ENCODE peak calls at places on chromosomes 12 and 14, in six cellular contexts. One of them, this sample, is unnamed.

GRCh38 chr12:81005635-81006034 is 67.9 kb upstream of the LIN7A start:
- DNase-seq in sigmoid colon: no peak
- DNase-seq in K562: no peak
- DNase-seq in H1: no peak
- DNase-seq in HepG2: no peak
- DNase-seq in ovary: no peak
- DNase-seq in this sample: no peak

GRCh38 chr12:4203772-4204376 is 69.7 kb upstream of the CCND2 start:
- DNase-seq in ovary: no peak
- DNase-seq in K562: no peak
- DNase-seq in sigmoid colon: no peak
- DNase-seq in HepG2: no peak
- DNase-seq in H1: peak; percentile 38
- DNase-seq in this sample: no peak

GRCh38 chr14:77119852-77120251 is 21.7 kb downstream of the ZDHHC22 start:
- DNase-seq in ovary: no peak
- DNase-seq in HepG2: no peak
- DNase-seq in sigmoid colon: no peak
- DNase-seq in K562: no peak
- DNase-seq in H1: no peak
- DNase-seq in this sample: no peak

GRCh38 chr12:130655881-130656280 is 60.2 kb downstream of the RIMBP2 start:
- DNase-seq in sigmoid colon: no peak
- DNase-seq in HepG2: no peak
- DNase-seq in H1: no peak
- DNase-seq in K562: no peak
- DNase-seq in ovary: no peak
- DNase-seq in this sample: no peak

GRCh38 chr14:72045885-72046284 is 113.7 kb downstream of the RGS6 start:
- DNase-seq in ovary: no peak
- DNase-seq in H1: no peak
- DNase-seq in K562: no peak
- DNase-seq in sigmoid colon: no peak
- DNase-seq in HepG2: no peak
- DNase-seq in this sample: no peak

GRCh38 chr12:52496590-52497071 is 3.6 kb upstream of the KRT6A start:
- DNase-seq in ovary: no peak
- DNase-seq in HepG2: no peak
- DNase-seq in sigmoid colon: no peak
- DNase-seq in H1: no peak
- DNase-seq in K562: no peak
- DNase-seq in this sample: no peak

GRCh38 chr12:122130150-122130549 is 43.9 kb downstream of the IL31 start:
- DNase-seq in sigmoid colon: no peak
- DNase-seq in K562: no peak
- DNase-seq in HepG2: no peak
- DNase-seq in H1: no peak
- DNase-seq in ovary: no peak
- DNase-seq in this sample: no peak

GRCh38 chr14:89418452-89418851 is 1.4 kb upstream of the FOXN3 start:
- DNase-seq in ovary: no peak
- DNase-seq in H1: no peak
- DNase-seq in HepG2: no peak
- DNase-seq in sigmoid colon: peak; percentile 59
- DNase-seq in K562: no peak
- DNase-seq in this sample: no peak

GRCh38 chr14:74737753-74738325 is 24.9 kb downstream of the FCF1 start:
- DNase-seq in HepG2: no peak
- DNase-seq in K562: no peak
- DNase-seq in sigmoid colon: no peak
- DNase-seq in H1: no peak
- DNase-seq in ovary: no peak
- DNase-seq in this sample: no peak

GRCh38 chr14:101791919-101792572 is 30.5 kb downstream of the PPP2R5C start:
- DNase-seq in HepG2: no peak
- DNase-seq in H1: no peak
- DNase-seq in K562: no peak
- DNase-seq in sigmoid colon: no peak
- DNase-seq in ovary: no peak
- DNase-seq in this sample: no peak

GRCh38 chr12:110791589-110791988 is 48.9 kb upstream of the PPP1CC start:
- DNase-seq in K562: no peak
- DNase-seq in sigmoid colon: no peak
- DNase-seq in ovary: no peak
- DNase-seq in H1: no peak
- DNase-seq in HepG2: no peak
- DNase-seq in this sample: no peak
- TF ChIP-seq EP300 in K562: no peak
- TF ChIP-seq EP300 in sigmoid colon: no peak
- TF ChIP-seq EP300 in ovary: no peak
- TF ChIP-seq EP300 in H1: no peak
- TF ChIP-seq EP300 in HepG2: no peak
- TF ChIP-seq EP300 in this sample: no peak

DNA sequence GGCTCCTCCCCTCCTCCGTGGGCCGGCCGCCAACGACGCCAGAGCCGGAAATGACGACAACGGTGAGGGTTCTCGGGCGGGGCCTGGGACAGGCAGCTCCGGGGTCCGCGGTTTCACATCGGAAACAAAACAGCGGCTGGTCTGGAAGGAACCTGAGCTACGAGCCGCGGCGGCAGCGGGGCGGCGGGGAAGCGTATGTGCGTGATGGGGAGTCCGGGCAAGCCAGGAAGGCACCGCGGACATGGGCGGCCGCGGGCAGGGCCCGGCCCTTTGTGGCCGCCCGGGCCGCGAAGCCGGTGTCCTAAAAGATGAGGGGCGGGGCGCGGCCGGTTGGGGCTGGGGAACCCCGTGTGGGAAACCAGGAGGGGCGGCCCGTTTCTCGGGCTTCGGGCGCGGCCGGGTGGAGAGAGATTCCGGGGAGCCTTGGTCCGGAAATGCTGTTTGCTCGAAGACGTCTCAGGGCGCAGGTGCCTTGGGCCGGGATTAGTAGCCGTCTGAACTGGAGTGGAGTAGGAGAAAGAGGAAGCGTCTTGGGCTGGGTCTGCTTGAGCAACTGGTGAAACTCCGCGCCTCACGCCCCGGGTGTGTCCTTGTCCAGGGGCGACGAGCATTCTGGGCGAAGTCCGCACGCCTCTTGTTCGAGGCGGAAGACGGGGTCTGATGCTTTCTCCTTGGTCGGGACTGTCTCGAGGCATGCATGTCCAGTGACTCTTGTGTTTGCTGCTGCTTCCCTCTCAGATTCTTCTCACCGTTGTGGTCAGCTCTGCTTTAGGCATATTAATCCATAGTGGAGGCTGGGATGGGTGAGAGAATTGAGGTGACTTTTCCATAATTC is at the start of gene PSEN1:
- DNase-seq in H1: peak; percentile 69
- DNase-seq in sigmoid colon: peak; percentile 98
- DNase-seq in K562: peak; percentile 91
- DNase-seq in ovary: peak; percentile 98
- DNase-seq in HepG2: peak; percentile 84
- DNase-seq in this sample: peak; percentile 98
- TF ChIP-seq EP300 in H1: peak; percentile 35
- TF ChIP-seq EP300 in sigmoid colon: no peak
- TF ChIP-seq EP300 in K562: no peak
- TF ChIP-seq EP300 in ovary: no peak
- TF ChIP-seq EP300 in HepG2: no peak
- TF ChIP-seq EP300 in this sample: no peak

DNA sequence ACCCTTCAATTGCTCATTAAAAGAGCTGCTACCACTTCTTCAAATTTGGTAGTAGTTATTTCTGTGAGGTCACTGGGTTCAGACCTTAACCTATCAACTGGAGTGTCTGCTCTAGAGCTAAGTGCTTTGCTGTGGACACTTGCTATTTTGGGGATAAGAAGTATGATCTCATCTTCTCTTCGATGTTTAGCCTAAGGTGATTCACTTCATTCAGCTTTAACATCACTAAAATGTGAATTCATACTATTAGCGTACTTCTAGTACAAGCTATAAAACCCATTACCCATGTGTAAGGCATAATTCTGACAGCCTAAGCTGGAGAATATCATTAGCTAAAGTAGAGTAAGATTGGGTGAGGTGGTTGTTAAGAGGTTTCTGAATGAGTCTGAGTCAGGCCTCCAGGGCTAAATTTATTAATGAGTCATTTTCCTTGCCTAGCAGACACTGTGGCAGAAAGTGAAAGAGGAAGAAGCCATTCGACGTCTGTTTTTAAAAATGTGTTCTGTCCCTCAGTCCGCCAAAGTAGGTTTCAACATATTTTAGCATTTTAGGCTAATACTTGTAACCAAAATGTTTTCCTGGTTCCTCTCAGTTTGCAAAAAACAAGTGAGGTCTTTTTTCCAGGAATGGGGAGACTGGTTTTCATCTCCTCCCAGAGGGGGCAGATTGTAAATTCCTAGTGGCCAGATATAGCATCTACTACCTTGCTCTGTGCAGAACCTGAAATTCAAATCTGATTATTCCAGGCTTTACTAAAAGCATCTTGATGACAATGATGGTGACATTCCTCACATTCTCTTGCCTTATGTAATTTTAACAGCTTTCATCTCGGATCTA is 103.6 kb downstream of the SSPN start:
- DNase-seq in HepG2: no peak
- DNase-seq in ovary: no peak
- DNase-seq in H1: no peak
- DNase-seq in K562: peak; percentile 21
- DNase-seq in sigmoid colon: peak; percentile 53
- DNase-seq in this sample: no peak
- TF ChIP-seq EP300 in HepG2: no peak
- TF ChIP-seq EP300 in ovary: no peak
- TF ChIP-seq EP300 in H1: no peak
- TF ChIP-seq EP300 in K562: no peak
- TF ChIP-seq EP300 in sigmoid colon: peak; percentile 1
- TF ChIP-seq EP300 in this sample: no peak

DNA sequence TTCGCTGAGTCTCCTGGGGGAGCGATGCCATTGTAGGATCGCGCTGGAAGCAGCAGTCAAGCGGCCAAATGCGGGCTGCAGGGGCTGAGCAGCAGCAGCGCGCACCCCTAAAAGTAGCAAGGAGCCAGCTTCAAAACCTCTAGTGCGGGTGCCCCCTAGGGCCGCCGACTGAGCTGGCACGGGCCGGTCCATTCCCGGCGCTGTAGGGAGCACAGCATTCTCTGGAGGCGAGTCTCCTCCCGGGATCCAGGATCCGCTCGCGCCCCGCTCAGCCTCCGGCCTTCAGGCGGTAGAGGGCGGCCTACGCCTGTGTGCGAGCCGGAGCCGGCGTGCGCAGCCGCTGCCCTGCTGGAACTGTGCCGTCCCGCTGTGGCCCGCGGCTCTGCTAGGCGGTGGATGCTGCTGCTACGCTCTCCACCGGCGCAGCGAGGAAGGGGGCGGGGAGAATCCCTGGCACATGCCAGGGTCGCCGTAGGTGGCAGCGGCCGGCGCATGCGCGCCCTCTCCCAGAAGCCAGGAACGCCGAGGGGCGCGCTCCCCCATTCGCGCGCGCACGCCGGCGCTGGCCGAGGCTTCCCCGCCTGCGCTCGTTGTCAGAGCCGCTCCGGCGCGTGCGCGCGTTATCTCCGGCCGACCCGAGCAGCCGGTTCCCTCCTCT is at the start of gene FUT8:
- DNase-seq in K562: peak; percentile 35
- DNase-seq in HepG2: peak; percentile 81
- DNase-seq in H1: peak; percentile 93
- DNase-seq in ovary: peak; percentile 96
- DNase-seq in sigmoid colon: peak; percentile 98
- DNase-seq in this sample: peak; percentile 98
- TF ChIP-seq EP300 in K562: no peak
- TF ChIP-seq EP300 in HepG2: no peak
- TF ChIP-seq EP300 in H1: peak; percentile 73
- TF ChIP-seq EP300 in ovary: no peak
- TF ChIP-seq EP300 in sigmoid colon: no peak
- TF ChIP-seq EP300 in this sample: no peak

GRCh38 chr14:66507722-66508546 is at the start of gene GPHN:
- DNase-seq in K562: peak; percentile 82
- DNase-seq in HepG2: peak; percentile 95
- DNase-seq in ovary: peak; percentile 91
- DNase-seq in H1: peak; percentile 90
- DNase-seq in sigmoid colon: peak; percentile 98
- DNase-seq in this sample: peak; percentile 96
- TF ChIP-seq EP300 in K562: no peak
- TF ChIP-seq EP300 in HepG2: no peak
- TF ChIP-seq EP300 in ovary: no peak
- TF ChIP-seq EP300 in H1: no peak
- TF ChIP-seq EP300 in sigmoid colon: no peak
- TF ChIP-seq EP300 in this sample: no peak

GRCh38 chr12:15273896-15274295 is 48.4 kb upstream of the PTPRO start:
- DNase-seq in H1: no peak
- DNase-seq in K562: no peak
- DNase-seq in sigmoid colon: no peak
- DNase-seq in HepG2: no peak
- DNase-seq in ovary: no peak
- DNase-seq in this sample: no peak

GRCh38 chr12:15276088-15276698 is 46.1 kb upstream of the PTPRO start:
- DNase-seq in HepG2: peak; percentile 11
- DNase-seq in sigmoid colon: no peak
- DNase-seq in ovary: no peak
- DNase-seq in K562: peak; percentile 20
- DNase-seq in H1: no peak
- DNase-seq in this sample: no peak

GRCh38 chr12:15280930-15281329 is 41.4 kb upstream of the PTPRO start:
- DNase-seq in ovary: no peak
- DNase-seq in H1: no peak
- DNase-seq in HepG2: no peak
- DNase-seq in K562: no peak
- DNase-seq in sigmoid colon: no peak
- DNase-seq in this sample: no peak

GRCh38 chr12:15274561-15274967 is 47.7 kb upstream of the PTPRO start:
- DNase-seq in HepG2: no peak
- DNase-seq in ovary: no peak
- DNase-seq in K562: no peak
- DNase-seq in H1: no peak
- DNase-seq in sigmoid colon: peak; percentile 82
- DNase-seq in this sample: peak; percentile 43

GRCh38 chr12:15278816-15279658 is 43.3 kb upstream of the PTPRO start:
- DNase-seq in HepG2: no peak
- DNase-seq in K562: no peak
- DNase-seq in ovary: peak; percentile 25
- DNase-seq in sigmoid colon: peak; percentile 93
- DNase-seq in H1: no peak
- DNase-seq in this sample: peak; percentile 94
- TF ChIP-seq EP300 in HepG2: no peak
- TF ChIP-seq EP300 in K562: no peak
- TF ChIP-seq EP300 in ovary: no peak
- TF ChIP-seq EP300 in sigmoid colon: no peak
- TF ChIP-seq EP300 in H1: no peak
- TF ChIP-seq EP300 in this sample: peak; percentile 38